ENCODE peak calls at places on chromosomes 6 and 20, in nine cellular contexts. J is AG10803, L is HFF-Myc, P is AG04450, X is choroid plexus epithelial cell, Z is H1, T is progenitor cell of endocrine pancreas, H is iPS DF 19.7, C is sigmoid colon. W is an unnamed sample.

GRCh38 chr6:1771324-1771723 is 161.6 kb downstream of the FOXC1 start:
- DNase-seq in Z (no peak), J (peak), C (no peak), P (no peak), X (no peak), T (no peak), H (no peak), L (no peak), W (peak)

GRCh38 chr20:51446656-51447055 is 95.9 kb downstream of the NFATC2 start:
- DNase-seq in T (no peak), C (peak), H (no peak), J (peak), L (peak), X (peak), Z (no peak), P (no peak), W (peak)

GRCh38 chr6:34178361-34179105 is 32.6 kb upstream of the GRM4 start:
- DNase-seq in P (no peak), L (no peak), T (no peak), H (no peak), X (no peak), J (no peak), C (no peak), Z (no peak), W (no peak)

GRCh38 chr6:38040254-38040653 is 220.7 kb downstream of the ZFAND3 start:
- DNase-seq in Z (no peak), T (no peak), C (no peak), P (no peak), X (no peak), L (no peak), H (no peak), J (no peak), W (no peak)

GRCh38 chr20:48180637-48181036 is 395.4 kb upstream of the SULF2 start:
- DNase-seq in Z (no peak), J (no peak), H (no peak), T (no peak), L (no peak), C (no peak), X (peak), P (no peak), W (no peak)

GRCh38 chr6:13383280-13384163 is 55.2 kb upstream of the TBC1D7 start:
- DNase-seq in C (no peak), Z (no peak), P (no peak), H (no peak), J (peak), L (no peak), X (peak), T (no peak), W (no peak)

GRCh38 chr20:44582321-44583025 is at the start of gene PKIG:
- DNase-seq in L (peak), C (peak), P (peak), X (peak), T (no peak), Z (no peak), J (peak), H (no peak), W (no peak)

GRCh38 chr6:43277643-43278523 is 20.2 kb upstream of the SLC22A7 start:
- DNase-seq in T (no peak), L (no peak), H (no peak), J (no peak), C (no peak), X (no peak), Z (no peak), P (no peak), W (peak)

GRCh38 chr6:32113386-32114352 is 4.5 kb upstream of the TNXB start:
- DNase-seq in Z (no peak), T (no peak), P (peak), C (peak), H (peak), L (peak), J (peak), X (peak), W (peak)

GRCh38 chr6:33123732-33124524 is 48.1 kb downstream of the HLA-DPB1 start:
- DNase-seq in C (no peak), Z (no peak), L (peak), H (no peak), J (peak), P (no peak), X (peak), T (no peak), W (no peak)

GRCh38 chr6:159959165-159959975 is 9.5 kb upstream of the IGF2R start:
- DNase-seq in H (no peak), L (no peak), C (no peak), J (no peak), X (no peak), P (no peak), Z (no peak), T (no peak), W (no peak)

GRCh38 chr6:139985236-139985815 is 610.9 kb upstream of the CITED2 start:
- DNase-seq in P (no peak), J (no peak), Z (no peak), H (no peak), T (no peak), C (no peak), X (no peak), L (no peak), W (no peak)

W was measured in RCC 7860.